ENCODE peak calls at places on chromosomes 3 and 15, in six cellular contexts. C is progenitor cell of endocrine pancreas, Q is WTC11, J is lower lobe of right lung, Z is fibroblast of mammary gland, P is Panc1. W is an unnamed sample.

GRCh38 chr3:175940243-175940642 is 1081.1 kb downstream of the NAALADL2 start:
- DNase-seq in P (no peak), C (no peak), J (no peak), Z (no peak), Q (no peak), W (no peak)

GRCh38 chr3:98726084-98726483 is 37.1 kb upstream of the ST3GAL6 start:
- DNase-seq in Q (no peak), Z (no peak), C (no peak), J (no peak), P (no peak), W (no peak)

GRCh38 chr3:102235679-102236078 is 199.1 kb upstream of the ZPLD1 start:
- DNase-seq in J (no peak), C (no peak), Q (peak), Z (peak), P (no peak), W (no peak)

GRCh38 chr15:49832421-49832980 is 211.7 kb downstream of the DTWD1 start:
- DNase-seq in Q (peak), Z (peak), P (no peak), J (no peak), C (peak), W (no peak)

GRCh38 chr3:194296832-194297666 is 54.1 kb downstream of the CPN2 start:
- DNase-seq in Z (no peak), Q (peak), C (peak), P (no peak), J (peak), W (no peak)

GRCh38 chr3:11178421-11178820 is 24.1 kb downstream of the HRH1 start:
- DNase-seq in Q (no peak), P (no peak), Z (no peak), C (no peak), J (no peak), W (no peak)

GRCh38 chr3:9399746-9400145 is 2.3 kb downstream of the SETD5 start:
- DNase-seq in C (peak), J (peak), Q (peak), Z (peak), P (no peak), W (peak)

GRCh38 chr3:43286886-43287301 is 554 bp downstream of the SNRK start:
- DNase-seq in Z (peak), C (peak), P (no peak), J (no peak), Q (no peak), W (no peak)

GRCh38 chr3:195139091-195139875 is 131.7 kb downstream of the XXYLT1 start:
- DNase-seq in Q (no peak), J (no peak), P (no peak), C (no peak), Z (no peak), W (peak)

GRCh38 chr3:134640872-134641470 is 9.9 kb downstream of the KY start:
- DNase-seq in C (no peak), P (no peak), J (no peak), Q (peak), Z (peak), W (no peak)

GRCh38 chr3:50378024-50378423 is 18.7 kb upstream of the TMEM115 start:
- DNase-seq in C (no peak), J (no peak), Z (no peak), P (no peak), Q (no peak), W (no peak)

GRCh38 chr3:67292356-67293225 is 294.5 kb downstream of the KBTBD8 start:
- DNase-seq in Q (no peak), C (no peak), J (peak), Z (peak), P (no peak), W (no peak)

GRCh38 chr15:32994810-32995424 is 199.6 kb downstream of the FMN1 start:
- DNase-seq in J (no peak), Q (no peak), Z (peak), C (no peak), P (peak), W (peak)

GRCh38 chr3:114035146-114035545 is 21.2 kb downstream of the CCDC191 start:
- DNase-seq in Z (peak), Q (no peak), P (no peak), C (no peak), J (no peak), W (no peak)

GRCh38 chr3:139934557-139935070 is 371 bp upstream of the CLSTN2 start:
- DNase-seq in P (no peak), Z (no peak), C (peak), J (peak), Q (peak), W (no peak)

GRCh38 chr3:42780892-42781700 is 8.0 kb upstream of the CCDC13 start:
- DNase-seq in C (peak), P (no peak), J (no peak), Z (peak), Q (no peak), W (peak)

GRCh38 chr15:64089553-64090280 is 3.9 kb downstream of the CIAO2A start:
- DNase-seq in P (no peak), Q (no peak), Z (no peak), C (no peak), J (no peak), W (peak)

GRCh38 chr3:23805228-23805880 is 401 bp upstream of the UBE2E1 start:
- DNase-seq in P (no peak), Z (no peak), C (no peak), J (no peak), Q (peak), W (no peak)

GRCh38 chr3:53196575-53197407 is 35.8 kb downstream of the PRKCD start:
- DNase-seq in Q (peak), J (peak), C (no peak), Z (peak), P (no peak), W (peak)

GRCh38 chr15:54506977-54507524 is 528.8 kb downstream of the UNC13C start:
- DNase-seq in P (no peak), Z (no peak), J (no peak), Q (no peak), C (no peak), W (no peak)

GRCh38 chr3:147267431-147267830 is 138.9 kb downstream of the ZIC4 start:
- DNase-seq in Q (no peak), J (no peak), P (no peak), Z (peak), C (no peak), W (no peak)

GRCh38 chr3:31079691-31080090 is 185.2 kb upstream of the GADL1 start:
- DNase-seq in P (no peak), Z (no peak), J (no peak), C (no peak), Q (no peak), W (no peak)

GRCh38 chr15:71686221-71687050 is 123.9 kb upstream of the NR2E3 start:
- DNase-seq in Q (no peak), J (no peak), Z (no peak), C (no peak), P (no peak), W (no peak)

GRCh38 chr15:44289352-44289790 is 852 bp downstream of the GOLM2 start:
- DNase-seq in C (no peak), P (no peak), J (no peak), Z (peak), Q (no peak), W (no peak)

GRCh38 chr15:28271697-28272250 is 50.2 kb downstream of the HERC2 start:
- DNase-seq in Q (no peak), J (no peak), P (no peak), Z (no peak), C (no peak), W (no peak)

GRCh38 chr3:80278056-80278455 is 510.3 kb upstream of the ROBO1 start:
- DNase-seq in C (no peak), J (no peak), Z (no peak), P (no peak), Q (no peak), W (no peak)

GRCh38 chr3:152320201-152320617 is 51.5 kb downstream of the MBNL1 start:
- DNase-seq in Q (no peak), J (no peak), C (no peak), P (no peak), Z (peak), W (no peak)

GRCh38 chr3:14510838-14511622 is 29.1 kb downstream of the GRIP2 start:
- DNase-seq in J (no peak), Q (no peak), P (no peak), C (no peak), Z (no peak), W (no peak)

GRCh38 chr3:180036678-180037455 is at the start of gene PEX5L:
- DNase-seq in J (peak), P (no peak), C (peak), Q (peak), Z (peak), W (peak)

GRCh38 chr15:73941449-73941848 is 15.2 kb downstream of the LOXL1 start:
- DNase-seq in P (no peak), J (peak), Q (no peak), C (no peak), Z (no peak), W (no peak)

GRCh38 chr15:73941044-73941443 is 14.8 kb downstream of the LOXL1 start:
- DNase-seq in Z (peak), C (no peak), P (no peak), J (peak), Q (no peak), W (no peak)

GRCh38 chr15:73941871-73942635 is 15.8 kb downstream of the LOXL1 start:
- DNase-seq in Q (no peak), J (peak), P (no peak), Z (no peak), C (no peak), W (no peak)

GRCh38 chr15:73939138-73939537 is 12.9 kb downstream of the LOXL1 start:
- DNase-seq in Q (no peak), Z (no peak), J (peak), C (no peak), P (no peak), W (no peak)

GRCh38 chr15:73940061-73940981 is 14.1 kb downstream of the LOXL1 start:
- DNase-seq in P (no peak), C (no peak), Q (no peak), J (peak), Z (peak), W (no peak)
- TF ChIP-seq CTCF in P (no peak), C (no peak), Q (no peak), J (no peak), Z (no peak), W (no peak)

DNA sequence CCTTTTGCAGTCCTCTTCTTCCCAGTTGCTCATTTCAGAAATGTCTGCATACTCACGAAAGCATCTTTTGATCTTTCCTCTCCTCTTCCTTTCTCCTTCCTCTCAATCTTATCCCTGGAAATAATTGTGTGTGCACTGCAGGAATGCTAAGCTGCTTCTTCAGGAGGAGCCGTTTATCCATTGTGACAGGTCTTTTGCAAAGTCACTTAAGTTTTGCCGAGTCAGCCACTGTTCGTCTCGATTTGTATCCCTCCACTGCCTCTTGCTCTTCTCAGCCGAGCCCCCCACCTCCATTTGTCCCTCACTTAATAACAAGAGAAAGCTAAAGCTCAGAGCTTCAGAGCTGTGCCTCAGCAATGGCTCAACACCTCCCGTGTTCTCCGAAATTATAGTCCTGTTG is 597.6 kb downstream of the AGBL1 start:
- DNase-seq in J (no peak), P (no peak), Q (no peak), C (no peak), Z (no peak), W (no peak)
- TF ChIP-seq CTCF in J (no peak), P (no peak), Q (no peak), C (no peak), Z (no peak), W (no peak)

DNA sequence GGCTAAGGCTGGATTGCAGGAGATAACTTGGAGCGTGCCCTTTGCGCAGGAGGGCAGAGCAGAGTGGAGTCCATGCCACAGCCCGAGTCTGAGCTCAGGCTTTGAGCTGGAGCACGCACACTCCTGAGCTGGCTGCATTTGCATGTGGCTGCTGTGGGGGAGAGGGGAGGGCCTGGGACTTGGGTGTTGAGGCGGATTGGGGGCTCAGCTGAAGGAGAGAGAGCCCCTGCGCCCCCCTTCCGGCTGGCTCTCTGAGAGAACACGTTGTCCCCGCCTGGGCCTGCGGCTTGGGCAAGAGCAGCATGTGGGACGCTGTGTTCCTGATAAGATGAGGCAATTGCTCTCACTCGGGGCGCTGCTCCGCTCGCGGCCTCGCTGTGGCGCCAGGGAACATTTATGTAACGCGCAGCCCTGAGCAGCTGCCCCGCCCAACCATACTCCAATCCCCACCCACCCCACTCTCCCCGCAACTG is 39.1 kb downstream of the KLF13 start:
- DNase-seq in P (no peak), Z (peak), Q (peak), J (peak), C (peak), W (peak)
- TF ChIP-seq CTCF in P (no peak), Z (peak), Q (no peak), J (peak), C (peak), W (peak)

GRCh38 chr3:75341324-75342067 is 322.6 kb upstream of the FRG2C start:
- DNase-seq in J (no peak), Z (peak), C (no peak), Q (peak), P (no peak), W (no peak)
- TF ChIP-seq CTCF in J (no peak), Z (no peak), C (peak), Q (no peak), P (no peak), W (no peak)

DNA sequence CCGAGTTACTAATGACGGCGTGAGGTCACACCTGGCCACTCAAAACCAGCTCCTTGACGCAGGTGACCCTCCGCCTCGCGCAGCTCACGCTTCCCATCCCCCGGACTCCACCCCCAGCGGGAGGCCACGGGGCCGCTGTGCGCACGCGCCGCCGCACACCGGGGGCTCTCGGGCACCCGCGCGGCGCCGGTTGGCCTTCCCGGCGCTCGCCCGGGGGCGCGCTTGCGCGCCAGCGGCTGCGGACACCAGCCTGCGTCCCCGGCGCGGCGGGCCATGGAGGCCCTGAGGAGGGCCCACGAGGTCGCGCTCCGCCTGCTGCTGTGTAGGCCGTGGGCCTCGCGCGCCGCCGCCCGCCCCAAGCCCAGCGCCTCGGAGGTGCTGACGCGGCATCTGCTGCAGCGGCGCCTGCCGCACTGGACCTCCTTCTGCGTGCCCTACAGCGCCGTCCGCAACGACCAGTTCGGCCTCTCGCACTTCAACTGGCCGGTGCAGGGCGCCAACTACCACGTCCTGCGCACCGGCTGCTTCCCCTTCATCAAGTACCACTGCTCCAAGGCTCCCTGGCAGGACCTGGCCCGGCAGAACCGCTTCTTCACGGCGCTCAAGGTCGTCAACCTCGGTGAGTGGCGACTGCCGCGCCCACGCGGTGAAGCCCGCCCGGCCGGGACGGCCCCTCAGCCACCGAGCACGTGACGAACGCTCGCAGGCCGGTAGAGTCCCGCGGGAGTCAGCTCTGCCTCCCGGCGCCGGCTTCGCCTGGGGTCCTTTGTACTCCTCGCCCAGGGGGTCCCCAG is at the start of gene C15orf61:
- DNase-seq in C (peak), Z (peak), J (peak), P (no peak), Q (peak), W (peak)
- TF ChIP-seq CTCF in C (no peak), Z (no peak), J (no peak), P (peak), Q (no peak), W (no peak)

DNA sequence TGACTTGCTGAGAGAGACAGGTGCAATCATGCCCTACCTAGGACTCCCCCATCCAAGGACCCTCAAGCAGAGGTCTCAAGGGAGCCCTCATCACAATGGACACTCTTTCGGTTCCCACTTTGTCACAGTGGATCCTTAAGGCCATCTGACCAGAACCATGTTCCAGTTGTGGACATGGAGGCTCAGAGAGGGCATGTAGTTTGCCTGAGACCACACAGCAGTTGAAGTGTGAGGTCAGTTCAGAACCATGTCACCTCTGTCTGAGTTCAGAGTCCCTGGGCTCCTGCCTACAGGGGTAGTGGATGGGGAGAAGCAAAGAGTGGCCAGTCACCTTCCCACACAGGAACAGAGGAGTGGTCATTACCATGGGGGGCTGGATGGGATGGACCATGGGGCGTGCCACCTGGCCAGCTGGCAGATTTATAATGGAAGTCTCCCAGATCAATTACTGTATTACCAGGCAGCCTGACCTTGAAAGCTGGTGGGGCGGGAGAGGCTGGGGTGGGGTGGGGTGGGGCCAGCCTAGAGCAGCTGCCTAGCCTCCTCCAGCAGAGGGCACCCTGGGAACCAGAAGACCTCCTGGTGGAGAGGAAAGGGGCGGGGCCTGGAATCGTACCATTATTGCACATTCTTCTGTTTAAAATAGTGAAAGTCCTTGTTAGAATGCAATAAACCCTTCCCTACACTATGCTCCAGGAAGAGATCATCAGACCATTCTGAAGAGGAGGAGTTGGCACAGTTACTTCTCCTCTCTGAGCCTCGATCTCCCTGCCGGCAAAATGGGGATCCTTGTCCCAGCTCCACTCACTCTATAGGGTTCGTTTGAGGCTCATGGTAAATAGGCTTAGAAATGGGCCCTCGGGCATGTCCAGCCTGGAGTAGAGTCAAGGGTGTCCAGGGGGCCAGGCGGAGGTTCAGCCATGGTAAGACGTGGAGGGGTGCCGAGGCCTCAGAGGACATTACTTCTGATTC is 26.9 kb upstream of the LINGO1 start:
- DNase-seq in Q (peak), P (no peak), J (peak), C (peak), Z (peak), W (peak)
- TF ChIP-seq CTCF in Q (no peak), P (peak), J (peak), C (peak), Z (peak), W (no peak)

DNA sequence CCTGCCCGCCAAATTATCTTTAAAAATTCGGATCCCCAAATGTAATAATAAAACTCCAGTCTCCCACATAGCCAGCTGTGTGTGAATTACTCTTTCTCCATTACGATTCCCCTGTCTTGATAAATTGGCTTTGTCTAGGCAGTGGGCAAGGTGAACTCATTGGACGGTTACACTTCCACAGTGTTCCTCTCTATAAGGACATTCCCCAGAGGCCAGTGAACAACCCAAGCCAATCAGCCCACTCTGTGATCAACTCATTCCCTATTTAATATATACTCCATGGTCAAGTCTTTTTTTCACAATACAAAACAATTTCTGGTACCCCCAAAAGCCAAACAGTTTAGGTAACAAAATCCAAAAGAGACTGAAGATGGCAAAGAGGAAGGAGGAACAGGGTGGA is 90.5 kb upstream of the DAZL start:
- DNase-seq in Q (no peak), J (no peak), P (no peak), Z (no peak), C (no peak), W (no peak)
- TF ChIP-seq CTCF in Q (no peak), J (no peak), P (no peak), Z (no peak), C (no peak), W (no peak)

W was measured in GM20000.